ENCODE peak calls at places on chromosomes 12 and 14, in eight cellular contexts. One of them, this sample, is unnamed.

GRCh38 chr12:77179515-77179914 is 114.1 kb upstream of the E2F7 start:
- DNase-seq in stomach: no peak
- DNase-seq in CD8-positive, alpha-beta T cell: no peak
- DNase-seq in psoas muscle: no peak
- DNase-seq in HFFc6: no peak
- DNase-seq in heart left ventricle: no peak
- DNase-seq in left lung: no peak
- DNase-seq in DND-41: no peak
- DNase-seq in this sample: no peak

GRCh38 chr12:3333583-3333982 is 157.4 kb upstream of the PRMT8 start:
- DNase-seq in stomach: no peak
- DNase-seq in CD8-positive, alpha-beta T cell: no peak
- DNase-seq in psoas muscle: no peak
- DNase-seq in HFFc6: no peak
- DNase-seq in heart left ventricle: no peak
- DNase-seq in left lung: no peak
- DNase-seq in DND-41: no peak
- DNase-seq in this sample: no peak

GRCh38 chr12:111405149-111405855 is 421 bp upstream of the SH2B3 start:
- DNase-seq in stomach: peak
- DNase-seq in CD8-positive, alpha-beta T cell: peak
- DNase-seq in psoas muscle: peak
- DNase-seq in HFFc6: peak
- DNase-seq in heart left ventricle: peak
- DNase-seq in left lung: peak
- DNase-seq in DND-41: peak
- DNase-seq in this sample: peak

GRCh38 chr12:123102781-123103503 is 47.9 kb downstream of the PITPNM2 start:
- DNase-seq in stomach: no peak
- DNase-seq in CD8-positive, alpha-beta T cell: no peak
- DNase-seq in psoas muscle: no peak
- DNase-seq in HFFc6: no peak
- DNase-seq in heart left ventricle: no peak
- DNase-seq in left lung: no peak
- DNase-seq in DND-41: no peak
- DNase-seq in this sample: no peak

GRCh38 chr12:62977879-62978278 is 42.9 kb upstream of the PPM1H start:
- DNase-seq in stomach: no peak
- DNase-seq in CD8-positive, alpha-beta T cell: no peak
- DNase-seq in psoas muscle: no peak
- DNase-seq in HFFc6: no peak
- DNase-seq in heart left ventricle: no peak
- DNase-seq in left lung: no peak
- DNase-seq in DND-41: no peak
- DNase-seq in this sample: no peak

GRCh38 chr14:22084393-22085281 is 411.0 kb upstream of the OR4E1 start:
- DNase-seq in stomach: no peak
- DNase-seq in CD8-positive, alpha-beta T cell: no peak
- DNase-seq in psoas muscle: no peak
- DNase-seq in HFFc6: peak
- DNase-seq in heart left ventricle: no peak
- DNase-seq in left lung: no peak
- DNase-seq in DND-41: peak
- DNase-seq in this sample: no peak

GRCh38 chr14:32201816-32202467 is at the start of gene RNU6-7:
- DNase-seq in stomach: no peak
- DNase-seq in CD8-positive, alpha-beta T cell: no peak
- DNase-seq in psoas muscle: peak
- DNase-seq in HFFc6: no peak
- DNase-seq in heart left ventricle: no peak
- DNase-seq in left lung: no peak
- DNase-seq in DND-41: no peak
- DNase-seq in this sample: peak

GRCh38 chr12:3262466-3262865 is 185.3 kb downstream of the TSPAN9 start:
- DNase-seq in stomach: no peak
- DNase-seq in CD8-positive, alpha-beta T cell: no peak
- DNase-seq in psoas muscle: no peak
- DNase-seq in HFFc6: no peak
- DNase-seq in heart left ventricle: no peak
- DNase-seq in left lung: peak
- DNase-seq in DND-41: no peak
- DNase-seq in this sample: no peak

GRCh38 chr12:64900540-64900939 is 76.1 kb downstream of the TBC1D30 start:
- DNase-seq in stomach: no peak
- DNase-seq in CD8-positive, alpha-beta T cell: no peak
- DNase-seq in psoas muscle: no peak
- DNase-seq in HFFc6: peak
- DNase-seq in heart left ventricle: no peak
- DNase-seq in left lung: no peak
- DNase-seq in DND-41: no peak
- DNase-seq in this sample: no peak

GRCh38 chr12:47621960-47622359 is 83.9 kb downstream of the RPAP3 start:
- DNase-seq in stomach: no peak
- DNase-seq in CD8-positive, alpha-beta T cell: no peak
- DNase-seq in psoas muscle: no peak
- DNase-seq in HFFc6: no peak
- DNase-seq in heart left ventricle: no peak
- DNase-seq in left lung: no peak
- DNase-seq in DND-41: no peak
- DNase-seq in this sample: no peak

GRCh38 chr14:50599700-50600444 is 39.9 kb downstream of the ATL1 start:
- DNase-seq in stomach: no peak
- DNase-seq in CD8-positive, alpha-beta T cell: no peak
- DNase-seq in psoas muscle: no peak
- DNase-seq in HFFc6: peak
- DNase-seq in heart left ventricle: no peak
- DNase-seq in left lung: no peak
- DNase-seq in DND-41: no peak
- DNase-seq in this sample: peak

GRCh38 chr12:130084359-130084758 is 77.9 kb upstream of the FZD10 start:
- DNase-seq in stomach: no peak
- DNase-seq in CD8-positive, alpha-beta T cell: no peak
- DNase-seq in psoas muscle: no peak
- DNase-seq in HFFc6: no peak
- DNase-seq in heart left ventricle: no peak
- DNase-seq in left lung: no peak
- DNase-seq in DND-41: no peak
- DNase-seq in this sample: no peak

GRCh38 chr12:81207173-81207572 is 129.3 kb downstream of the ACSS3 start:
- DNase-seq in stomach: no peak
- DNase-seq in CD8-positive, alpha-beta T cell: no peak
- DNase-seq in psoas muscle: no peak
- DNase-seq in HFFc6: no peak
- DNase-seq in heart left ventricle: no peak
- DNase-seq in left lung: no peak
- DNase-seq in DND-41: no peak
- DNase-seq in this sample: no peak

GRCh38 chr12:94616217-94616729 is 34.1 kb downstream of the TMCC3 start:
- DNase-seq in stomach: peak
- DNase-seq in CD8-positive, alpha-beta T cell: no peak
- DNase-seq in psoas muscle: peak
- DNase-seq in HFFc6: no peak
- DNase-seq in heart left ventricle: no peak
- DNase-seq in left lung: peak
- DNase-seq in DND-41: no peak
- DNase-seq in this sample: no peak

GRCh38 chr14:99520571-99521081 is 39.4 kb downstream of the CCNK start:
- DNase-seq in stomach: no peak
- DNase-seq in CD8-positive, alpha-beta T cell: no peak
- DNase-seq in psoas muscle: peak
- DNase-seq in HFFc6: no peak
- DNase-seq in heart left ventricle: peak
- DNase-seq in left lung: peak
- DNase-seq in DND-41: no peak
- DNase-seq in this sample: no peak

GRCh38 chr14:58401587-58401986 is 5.9 kb downstream of the TOMM20L start:
- DNase-seq in stomach: no peak
- DNase-seq in CD8-positive, alpha-beta T cell: no peak
- DNase-seq in psoas muscle: no peak
- DNase-seq in HFFc6: no peak
- DNase-seq in heart left ventricle: no peak
- DNase-seq in left lung: no peak
- DNase-seq in DND-41: no peak
- DNase-seq in this sample: no peak

GRCh38 chr14:54138024-54138353 is 181.4 kb upstream of the BMP4 start:
- DNase-seq in stomach: no peak
- DNase-seq in CD8-positive, alpha-beta T cell: no peak
- DNase-seq in psoas muscle: no peak
- DNase-seq in HFFc6: no peak
- DNase-seq in heart left ventricle: no peak
- DNase-seq in left lung: no peak
- DNase-seq in DND-41: no peak
- DNase-seq in this sample: no peak

GRCh38 chr12:46577063-46577776 is 204.6 kb upstream of the SLC38A2 start:
- DNase-seq in stomach: no peak
- DNase-seq in CD8-positive, alpha-beta T cell: no peak
- DNase-seq in psoas muscle: no peak
- DNase-seq in HFFc6: no peak
- DNase-seq in heart left ventricle: no peak
- DNase-seq in left lung: no peak
- DNase-seq in DND-41: no peak
- DNase-seq in this sample: no peak

DNA sequence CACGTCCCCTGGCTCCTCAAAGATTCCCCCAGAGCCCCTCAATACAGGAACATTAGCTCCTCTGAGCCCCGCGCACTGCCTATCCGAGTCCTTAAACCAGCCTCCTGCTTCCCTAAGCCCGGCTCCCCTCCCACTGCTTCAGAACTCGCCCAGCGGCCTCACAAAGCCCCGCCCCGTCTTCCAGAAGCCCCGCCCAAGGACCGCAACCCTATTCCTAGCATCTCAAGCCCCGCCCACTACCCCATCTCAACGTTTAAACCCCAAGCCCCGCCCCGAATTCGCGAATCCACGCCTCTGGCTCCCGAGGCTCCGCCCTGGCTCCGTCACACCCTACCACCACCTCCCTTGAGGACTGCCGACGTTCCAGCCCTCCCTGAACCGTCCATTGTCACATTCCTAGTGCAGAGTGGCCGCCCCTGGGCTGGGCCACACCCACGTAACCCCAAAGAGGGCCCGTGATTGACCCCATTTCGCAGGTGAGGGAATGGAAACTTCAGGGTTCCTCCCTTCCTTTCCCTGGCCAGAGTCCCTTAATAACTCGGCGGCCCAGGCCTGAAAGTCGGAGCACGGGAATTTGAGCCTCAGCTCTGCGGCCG is 646 bp upstream of the CORO1C start:
- DNase-seq in stomach: peak
- DNase-seq in CD8-positive, alpha-beta T cell: peak
- DNase-seq in psoas muscle: peak
- DNase-seq in HFFc6: peak
- DNase-seq in heart left ventricle: peak
- DNase-seq in left lung: peak
- DNase-seq in DND-41: peak
- DNase-seq in this sample: peak
- TF ChIP-seq CTCF in stomach: no peak
- TF ChIP-seq CTCF in CD8-positive, alpha-beta T cell: no peak
- TF ChIP-seq CTCF in psoas muscle: no peak
- TF ChIP-seq CTCF in HFFc6: peak
- TF ChIP-seq CTCF in heart left ventricle: peak
- TF ChIP-seq CTCF in left lung: no peak
- TF ChIP-seq CTCF in DND-41: no peak
- TF ChIP-seq CTCF in this sample: no peak

DNA sequence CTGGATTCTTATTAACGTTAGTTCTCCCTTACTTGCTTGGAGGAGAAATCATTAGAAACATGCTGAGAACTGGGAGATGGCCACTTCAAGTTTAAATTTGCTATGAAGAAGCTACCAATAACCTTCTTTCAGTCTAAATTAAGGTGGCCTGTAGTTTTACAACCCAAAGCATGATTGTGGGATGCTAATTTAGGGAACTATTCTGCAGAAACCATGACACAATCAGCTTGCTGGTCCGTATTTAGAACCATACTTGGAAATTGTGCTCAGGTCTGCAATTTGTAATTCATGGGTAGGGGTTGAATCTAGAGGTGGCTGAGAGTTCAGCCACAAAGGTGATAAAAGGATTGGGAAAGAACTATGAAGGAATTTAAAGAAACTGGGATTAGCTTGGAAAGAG is 405.7 kb downstream of the RAD51B start:
- DNase-seq in stomach: no peak
- DNase-seq in CD8-positive, alpha-beta T cell: no peak
- DNase-seq in psoas muscle: no peak
- DNase-seq in HFFc6: no peak
- DNase-seq in heart left ventricle: no peak
- DNase-seq in left lung: no peak
- DNase-seq in DND-41: no peak
- DNase-seq in this sample: no peak
- TF ChIP-seq CTCF in stomach: no peak
- TF ChIP-seq CTCF in CD8-positive, alpha-beta T cell: no peak
- TF ChIP-seq CTCF in psoas muscle: no peak
- TF ChIP-seq CTCF in HFFc6: no peak
- TF ChIP-seq CTCF in heart left ventricle: no peak
- TF ChIP-seq CTCF in left lung: no peak
- TF ChIP-seq CTCF in DND-41: no peak
- TF ChIP-seq CTCF in this sample: no peak

GRCh38 chr12:22289250-22289649 is 45.3 kb downstream of the ST8SIA1 start:
- DNase-seq in stomach: no peak
- DNase-seq in CD8-positive, alpha-beta T cell: no peak
- DNase-seq in psoas muscle: no peak
- DNase-seq in HFFc6: no peak
- DNase-seq in heart left ventricle: no peak
- DNase-seq in left lung: no peak
- DNase-seq in DND-41: no peak
- DNase-seq in this sample: no peak

GRCh38 chr12:22286569-22286968 is 47.9 kb downstream of the ST8SIA1 start:
- DNase-seq in stomach: no peak
- DNase-seq in CD8-positive, alpha-beta T cell: no peak
- DNase-seq in psoas muscle: no peak
- DNase-seq in HFFc6: peak
- DNase-seq in heart left ventricle: no peak
- DNase-seq in left lung: no peak
- DNase-seq in DND-41: no peak
- DNase-seq in this sample: no peak

GRCh38 chr12:22285871-22286270 is 48.6 kb downstream of the ST8SIA1 start:
- DNase-seq in stomach: no peak
- DNase-seq in CD8-positive, alpha-beta T cell: no peak
- DNase-seq in psoas muscle: no peak
- DNase-seq in HFFc6: no peak
- DNase-seq in heart left ventricle: no peak
- DNase-seq in left lung: no peak
- DNase-seq in DND-41: no peak
- DNase-seq in this sample: no peak

GRCh38 chr12:22287056-22287455 is 47.5 kb downstream of the ST8SIA1 start:
- DNase-seq in stomach: no peak
- DNase-seq in CD8-positive, alpha-beta T cell: no peak
- DNase-seq in psoas muscle: no peak
- DNase-seq in HFFc6: no peak
- DNase-seq in heart left ventricle: no peak
- DNase-seq in left lung: no peak
- DNase-seq in DND-41: no peak
- DNase-seq in this sample: no peak

GRCh38 chr12:22287776-22288621 is 46.5 kb downstream of the ST8SIA1 start:
- DNase-seq in stomach: no peak
- DNase-seq in CD8-positive, alpha-beta T cell: no peak
- DNase-seq in psoas muscle: no peak
- DNase-seq in HFFc6: no peak
- DNase-seq in heart left ventricle: no peak
- DNase-seq in left lung: no peak
- DNase-seq in DND-41: peak
- DNase-seq in this sample: no peak
- TF ChIP-seq CTCF in stomach: no peak
- TF ChIP-seq CTCF in CD8-positive, alpha-beta T cell: no peak
- TF ChIP-seq CTCF in psoas muscle: no peak
- TF ChIP-seq CTCF in HFFc6: no peak
- TF ChIP-seq CTCF in heart left ventricle: no peak
- TF ChIP-seq CTCF in left lung: no peak
- TF ChIP-seq CTCF in DND-41: no peak
- TF ChIP-seq CTCF in this sample: no peak

GRCh38 chr14:63633801-63634200 is 7.9 kb downstream of the WDR89 start:
- DNase-seq in stomach: no peak
- DNase-seq in CD8-positive, alpha-beta T cell: no peak
- DNase-seq in psoas muscle: no peak
- DNase-seq in HFFc6: no peak
- DNase-seq in heart left ventricle: no peak
- DNase-seq in left lung: no peak
- DNase-seq in DND-41: no peak
- DNase-seq in this sample: no peak
- TF ChIP-seq CTCF in stomach: no peak
- TF ChIP-seq CTCF in CD8-positive, alpha-beta T cell: no peak
- TF ChIP-seq CTCF in psoas muscle: no peak
- TF ChIP-seq CTCF in HFFc6: no peak
- TF ChIP-seq CTCF in heart left ventricle: no peak
- TF ChIP-seq CTCF in left lung: no peak
- TF ChIP-seq CTCF in DND-41: peak
- TF ChIP-seq CTCF in this sample: no peak